ENCODE peak calls at places on chromosome 11, in seven cellular contexts. P is H9, E is neuronal stem cell, B is IMR-90, V is mesenchymal stem cell, U is H1, N is trophoblast cell. R is an unnamed sample.

GRCh38 chr11:19432370-19433163 is 191.8 kb upstream of the E2F8 start:
- DNase-seq in B (peak; percentile 94), V (peak; percentile 92), U (no peak), P (no peak), N (no peak), E (no peak), R (peak; percentile 35)

GRCh38 chr11:7512525-7513209 is 1.1 kb upstream of the PPFIBP2 start:
- DNase-seq in N (no peak), P (no peak), E (no peak), U (no peak), V (peak; percentile 56), B (no peak), R (no peak)

GRCh38 chr11:103703437-103703836 is 333.0 kb upstream of the DDI1 start:
- DNase-seq in V (no peak), N (no peak), E (no peak), U (no peak), B (no peak), P (no peak), R (no peak)

GRCh38 chr11:123035831-123036230 is 26.1 kb downstream of the HSPA8 start:
- DNase-seq in U (no peak), N (no peak), P (no peak), V (no peak), B (no peak), E (no peak), R (no peak)

GRCh38 chr11:108093128-108093904 is 28.1 kb upstream of the ACAT1 start:
- DNase-seq in V (peak; percentile 92), B (peak; percentile 78), E (no peak), N (no peak), P (no peak), U (no peak), R (peak; percentile 69)

GRCh38 chr11:10415817-10416392 is 39.2 kb upstream of the AMPD3 start:
- DNase-seq in P (no peak), E (no peak), B (no peak), V (no peak), N (no peak), U (no peak), R (no peak)

GRCh38 chr11:76236092-76237026 is 30.1 kb upstream of the WNT11 start:
- DNase-seq in B (peak; percentile 33), P (peak; percentile 84), V (peak; percentile 71), U (no peak), E (no peak), N (peak; percentile 12), R (peak; percentile 79)

GRCh38 chr11:102253018-102253775 is 64.1 kb upstream of the BIRC3 start:
- DNase-seq in V (no peak), B (no peak), E (no peak), U (no peak), P (peak; percentile 42), N (no peak), R (peak; percentile 87)

GRCh38 chr11:11659567-11660341 is 37.9 kb upstream of the GALNT18 start:
- DNase-seq in P (no peak), U (no peak), N (no peak), B (no peak), V (no peak), E (no peak), R (peak; percentile 21)

GRCh38 chr11:98423933-98424332 is 596.8 kb upstream of the CNTN5 start:
- DNase-seq in N (no peak), U (no peak), B (no peak), E (no peak), V (no peak), P (no peak), R (no peak)

GRCh38 chr11:122517403-122518379 is 137.8 kb upstream of the UBASH3B start:
- DNase-seq in N (no peak), U (no peak), P (no peak), B (no peak), V (no peak), E (no peak), R (peak; percentile 70)

GRCh38 chr11:108666373-108666772 is 1.5 kb downstream of the DDX10 start:
- DNase-seq in N (no peak), P (peak; percentile 45), U (no peak), E (no peak), V (peak; percentile 22), B (no peak), R (peak; percentile 83)

GRCh38 chr11:74819400-74819799 is 70.8 kb downstream of the RNF169 start:
- DNase-seq in B (peak; percentile 55), U (no peak), P (no peak), E (no peak), V (peak; percentile 30), N (no peak), R (no peak)

GRCh38 chr11:18265949-18266348 is at the start of gene SAA1:
- DNase-seq in N (peak; percentile 46), P (no peak), E (no peak), V (peak; percentile 39), B (no peak), U (no peak), R (no peak)

GRCh38 chr11:130427581-130428211 is 713 bp downstream of the ADAMTS8 start:
- DNase-seq in B (no peak), N (no peak), P (peak; percentile 67), E (no peak), V (no peak), U (no peak), R (peak; percentile 67)

GRCh38 chr11:10930961-10931760 is 73.3 kb upstream of the ZBED5 start:
- DNase-seq in V (peak; percentile 86), N (peak; percentile 80), P (peak; percentile 68), E (peak; percentile 67), U (no peak), B (peak; percentile 76), R (peak; percentile 85)

GRCh38 chr11:108669711-108670110 is 4.8 kb downstream of the DDX10 start:
- DNase-seq in P (no peak), U (no peak), N (peak; percentile 17), B (no peak), E (no peak), V (no peak), R (peak; percentile 20)

GRCh38 chr11:85889676-85890579 is 34.7 kb downstream of the CCDC83 start:
- DNase-seq in P (no peak), N (peak; percentile 74), B (peak; percentile 79), V (peak; percentile 85), U (peak; percentile 17), E (no peak), R (peak; percentile 90)

GRCh38 chr11:1862588-1863351 is 9.9 kb downstream of the LSP1 start:
- DNase-seq in E (no peak), B (no peak), N (no peak), P (no peak), U (no peak), V (peak; percentile 67), R (no peak)

GRCh38 chr11:33949201-33949913 is 57.5 kb upstream of the LMO2 start:
- DNase-seq in E (no peak), V (no peak), P (no peak), N (no peak), U (no peak), B (no peak), R (no peak)

GRCh38 chr11:7656704-7657103 is 16.6 kb downstream of the CYB5R2 start:
- DNase-seq in U (no peak), V (no peak), P (no peak), N (no peak), E (no peak), B (no peak), R (no peak)

GRCh38 chr11:45472713-45473317 is 186.7 kb upstream of the SYT13 start:
- DNase-seq in V (no peak), N (no peak), U (no peak), E (no peak), B (no peak), P (no peak), R (no peak)

GRCh38 chr11:128859563-128860441 is 7.3 kb downstream of the KCNJ1 start:
- DNase-seq in V (peak; percentile 62), P (peak; percentile 89), U (peak; percentile 75), B (peak; percentile 47), N (peak; percentile 27), E (peak; percentile 69), R (peak; percentile 85)

GRCh38 chr11:75931124-75931523 is 116.1 kb downstream of the UVRAG start:
- DNase-seq in V (peak; percentile 26), B (peak; percentile 68), P (no peak), U (no peak), E (no peak), N (no peak), R (no peak)

DNA sequence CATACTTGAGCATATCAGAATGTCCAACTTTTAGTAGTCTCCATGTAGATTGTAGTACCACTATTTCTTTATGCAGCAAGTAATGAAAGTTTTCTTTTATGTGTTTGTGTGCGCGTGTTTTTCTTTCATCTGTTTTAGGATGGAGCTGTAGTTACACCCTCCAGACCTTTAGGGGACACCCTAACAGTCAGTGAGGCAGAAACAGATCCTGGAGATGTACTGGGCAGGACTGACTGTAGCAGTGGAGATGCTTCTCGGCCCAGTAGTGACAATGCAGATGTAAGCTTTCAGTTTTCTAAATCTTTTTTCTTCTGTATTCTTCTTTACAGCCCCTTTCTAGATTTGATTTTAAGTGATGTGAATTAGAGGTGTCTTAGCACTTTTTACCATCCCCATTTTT is 79.9 kb upstream of the GRIK4 start:
- DNase-seq in E (no peak), U (no peak), B (peak; percentile 72), N (no peak), P (peak; percentile 33), V (peak; percentile 81), R (peak; percentile 72)
- H2BK120ac ChIP-seq in E (no peak overlapping the region), U (no peak overlapping the region), B (peak overlapping the region; percentile 100), N (no peak overlapping the region), P (no peak overlapping the region), V (no peak overlapping the region), R (no peak overlapping the region)

DNA sequence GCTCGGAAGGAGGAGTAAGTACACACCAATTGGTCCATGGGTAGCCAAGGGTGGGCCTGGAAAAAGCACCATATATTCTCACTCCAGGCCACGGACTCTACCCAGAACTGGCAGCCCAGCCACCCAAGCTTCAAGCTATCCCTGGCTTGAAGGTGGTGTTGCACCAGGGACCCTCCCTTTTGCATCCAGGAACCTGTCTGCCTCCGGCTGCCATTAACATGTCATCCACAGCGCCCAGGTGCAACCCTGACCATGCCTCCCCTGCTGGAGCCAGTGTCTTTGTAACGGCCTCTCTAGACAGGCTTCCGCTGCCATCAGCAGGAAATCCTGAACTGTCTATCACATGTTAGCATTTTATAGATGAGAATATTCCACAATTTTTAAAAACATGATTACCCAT is 2158.5 kb upstream of the RAG2 start:
- DNase-seq in U (no peak), E (no peak), B (no peak), V (no peak), N (no peak), P (no peak), R (no peak)
- H2BK120ac ChIP-seq in U (no peak overlapping the region), E (no peak overlapping the region), B (no peak overlapping the region), V (no peak overlapping the region), N (no peak overlapping the region), P (no peak overlapping the region), R (no peak overlapping the region)

GRCh38 chr11:69682221-69682620 is 7.1 kb upstream of the LTO1 start:
- DNase-seq in V (no peak), P (no peak), U (no peak), B (no peak), E (no peak), N (no peak), R (no peak)
- H2BK120ac ChIP-seq in V (no peak overlapping the region), P (no peak overlapping the region), U (no peak overlapping the region), B (no peak overlapping the region), E (no peak overlapping the region), N (no peak overlapping the region), R (no peak overlapping the region)

DNA sequence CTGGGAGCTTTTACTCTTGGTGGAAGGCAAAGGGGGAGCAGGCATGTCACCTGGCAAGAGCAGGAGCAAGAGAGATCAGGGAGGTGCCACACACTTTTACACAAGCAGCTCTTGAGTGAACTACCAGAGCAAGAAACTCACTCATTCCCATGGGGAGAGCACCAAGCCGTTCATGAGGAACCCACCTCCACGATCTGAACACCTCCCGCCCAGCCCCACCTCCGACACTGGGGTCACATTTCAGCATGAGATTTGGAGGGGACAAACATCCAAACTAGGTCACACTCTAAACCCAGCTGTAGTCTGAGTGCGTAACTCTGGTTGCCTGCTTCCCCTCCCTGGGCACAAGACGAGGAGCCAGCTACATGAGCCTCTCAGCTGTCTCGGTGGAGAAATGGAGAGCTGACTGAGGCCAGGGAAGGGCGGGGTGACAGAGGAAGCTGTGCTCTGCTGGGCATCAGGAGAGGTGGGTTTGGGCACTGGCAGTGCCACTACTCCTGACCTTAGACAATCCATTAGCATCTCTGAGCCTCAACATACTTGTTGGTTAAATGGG is 134.6 kb downstream of the PKNOX2 start:
- DNase-seq in U (no peak), E (no peak), N (no peak), B (no peak), P (no peak), V (no peak), R (no peak)
- H2BK120ac ChIP-seq in U (no peak overlapping the region), E (no peak overlapping the region), N (no peak overlapping the region), B (no peak overlapping the region), P (no peak overlapping the region), V (no peak overlapping the region), R (no peak overlapping the region)